ENCODE peak calls at places on chromosome 19, in six cellular contexts. One of them, this sample, is unnamed.

GRCh38 chr19:12140545-12141404 is 625 bp upstream of the ZNF20 start:
- DNase-seq in A549: no peak
- DNase-seq in WTC11: peak
- DNase-seq in HepG2: peak
- DNase-seq in H1: peak
- DNase-seq in endothelial cell of umbilical vein: peak
- DNase-seq in this sample: peak

GRCh38 chr19:53157601-53158000 is 1.3 kb downstream of the ZNF347 start:
- DNase-seq in A549: no peak
- DNase-seq in WTC11: peak
- DNase-seq in HepG2: no peak
- DNase-seq in H1: no peak
- DNase-seq in endothelial cell of umbilical vein: no peak
- DNase-seq in this sample: peak

GRCh38 chr19:16106121-16106520 is 5.6 kb upstream of the RAB8A start:
- DNase-seq in A549: no peak
- DNase-seq in WTC11: no peak
- DNase-seq in HepG2: no peak
- DNase-seq in H1: no peak
- DNase-seq in endothelial cell of umbilical vein: no peak
- DNase-seq in this sample: no peak

GRCh38 chr19:18262917-18263316 is 11.3 kb downstream of the IQCN start:
- DNase-seq in A549: no peak
- DNase-seq in WTC11: no peak
- DNase-seq in HepG2: no peak
- DNase-seq in H1: no peak
- DNase-seq in endothelial cell of umbilical vein: no peak
- DNase-seq in this sample: peak

GRCh38 chr19:1079566-1080111 is 12.7 kb downstream of the ARHGAP45 start:
- DNase-seq in A549: no peak
- DNase-seq in WTC11: no peak
- DNase-seq in HepG2: no peak
- DNase-seq in H1: no peak
- DNase-seq in endothelial cell of umbilical vein: no peak
- DNase-seq in this sample: no peak

GRCh38 chr19:55353803-55354697 is 469 bp downstream of the COX6B2 start:
- DNase-seq in A549: peak
- DNase-seq in WTC11: peak
- DNase-seq in HepG2: no peak
- DNase-seq in H1: no peak
- DNase-seq in endothelial cell of umbilical vein: peak
- DNase-seq in this sample: peak

GRCh38 chr19:23706657-23707056 is 19.6 kb upstream of the ZNF675 start:
- DNase-seq in A549: no peak
- DNase-seq in WTC11: no peak
- DNase-seq in HepG2: no peak
- DNase-seq in H1: no peak
- DNase-seq in endothelial cell of umbilical vein: no peak
- DNase-seq in this sample: no peak

GRCh38 chr19:18541258-18541991 is 1.9 kb downstream of the FKBP8 start:
- DNase-seq in A549: no peak
- DNase-seq in WTC11: no peak
- DNase-seq in HepG2: no peak
- DNase-seq in H1: no peak
- DNase-seq in endothelial cell of umbilical vein: no peak
- DNase-seq in this sample: no peak

GRCh38 chr19:40497214-40497613 is 30.4 kb downstream of the SPTBN4 start:
- DNase-seq in A549: no peak
- DNase-seq in WTC11: no peak
- DNase-seq in HepG2: no peak
- DNase-seq in H1: no peak
- DNase-seq in endothelial cell of umbilical vein: no peak
- DNase-seq in this sample: no peak

GRCh38 chr19:17834350-17835181 is 13.2 kb downstream of the JAK3 start:
- DNase-seq in A549: no peak
- DNase-seq in WTC11: peak
- DNase-seq in HepG2: no peak
- DNase-seq in H1: no peak
- DNase-seq in endothelial cell of umbilical vein: no peak
- DNase-seq in this sample: peak

GRCh38 chr19:4051175-4052101 is 15.3 kb downstream of the ZBTB7A start:
- DNase-seq in A549: no peak
- DNase-seq in WTC11: no peak
- DNase-seq in HepG2: peak
- DNase-seq in H1: no peak
- DNase-seq in endothelial cell of umbilical vein: no peak
- DNase-seq in this sample: no peak
- TF ChIP-seq JUN in A549: no peak
- TF ChIP-seq JUN in WTC11: no peak
- TF ChIP-seq JUN in HepG2: no peak
- TF ChIP-seq JUN in H1: no peak
- TF ChIP-seq JUN in endothelial cell of umbilical vein: no peak
- TF ChIP-seq JUN in this sample: no peak

GRCh38 chr19:7078007-7078406 is 8.5 kb downstream of the ZNF557 start:
- DNase-seq in A549: no peak
- DNase-seq in WTC11: no peak
- DNase-seq in HepG2: no peak
- DNase-seq in H1: no peak
- DNase-seq in endothelial cell of umbilical vein: no peak
- DNase-seq in this sample: no peak
- TF ChIP-seq JUN in A549: no peak
- TF ChIP-seq JUN in WTC11: no peak
- TF ChIP-seq JUN in HepG2: no peak
- TF ChIP-seq JUN in H1: no peak
- TF ChIP-seq JUN in endothelial cell of umbilical vein: no peak
- TF ChIP-seq JUN in this sample: no peak

DNA sequence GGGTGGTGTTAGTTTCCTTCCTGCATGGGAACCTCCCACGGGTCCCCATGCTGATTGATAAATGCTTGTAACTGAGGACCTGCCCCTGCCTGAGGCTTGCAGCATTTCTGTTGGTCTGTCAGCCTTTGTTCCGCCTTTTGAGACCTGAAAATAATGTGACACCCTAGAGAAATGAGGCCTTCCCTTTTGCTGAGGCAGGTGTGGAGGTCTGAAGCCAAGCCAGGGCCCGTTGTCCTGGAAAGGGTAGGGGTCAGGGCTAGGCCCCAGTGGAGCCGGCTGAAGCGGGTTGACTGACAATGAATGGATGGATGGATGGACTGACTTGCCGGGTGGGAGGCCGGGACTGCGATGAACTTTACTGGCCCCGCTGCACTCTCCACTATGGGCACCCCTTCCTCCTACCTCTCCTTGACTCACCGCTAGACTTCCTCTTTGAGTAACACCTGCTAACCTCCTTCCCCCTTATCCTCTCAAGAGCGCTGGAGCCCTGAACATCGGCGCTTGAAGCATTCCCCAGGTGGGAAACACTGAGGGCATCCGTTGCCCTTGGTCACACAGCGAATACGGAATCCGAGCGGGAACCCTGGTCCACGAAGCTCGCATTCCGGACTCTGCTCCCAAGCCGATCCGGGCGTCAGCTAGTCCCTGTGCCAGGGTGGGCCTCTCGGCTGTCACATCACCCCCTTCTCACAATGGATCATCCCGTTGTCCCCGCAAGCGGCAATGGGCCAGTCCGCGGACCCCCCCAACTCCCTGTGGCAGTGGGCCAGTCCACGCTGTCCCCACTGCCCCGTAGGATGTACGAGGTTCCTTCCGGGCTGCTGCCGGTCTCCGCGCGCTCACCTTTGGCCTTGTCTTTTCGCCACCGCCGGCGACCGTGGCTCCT is 4.4 kb downstream of the LIPE start:
- DNase-seq in A549: no peak
- DNase-seq in WTC11: peak
- DNase-seq in HepG2: peak
- DNase-seq in H1: no peak
- DNase-seq in endothelial cell of umbilical vein: no peak
- DNase-seq in this sample: no peak
- TF ChIP-seq JUN in A549: no peak
- TF ChIP-seq JUN in WTC11: peak
- TF ChIP-seq JUN in HepG2: no peak
- TF ChIP-seq JUN in H1: no peak
- TF ChIP-seq JUN in endothelial cell of umbilical vein: no peak
- TF ChIP-seq JUN in this sample: no peak

GRCh38 chr19:43318203-43318602 is 35.3 kb upstream of the CD177 start:
- DNase-seq in A549: no peak
- DNase-seq in WTC11: no peak
- DNase-seq in HepG2: no peak
- DNase-seq in H1: no peak
- DNase-seq in endothelial cell of umbilical vein: no peak
- DNase-seq in this sample: no peak
- TF ChIP-seq JUN in A549: no peak
- TF ChIP-seq JUN in WTC11: no peak
- TF ChIP-seq JUN in HepG2: no peak
- TF ChIP-seq JUN in H1: no peak
- TF ChIP-seq JUN in endothelial cell of umbilical vein: no peak
- TF ChIP-seq JUN in this sample: no peak

GRCh38 chr19:49335784-49336481 is 727 bp downstream of the CD37 start:
- DNase-seq in A549: no peak
- DNase-seq in WTC11: peak
- DNase-seq in HepG2: no peak
- DNase-seq in H1: no peak
- DNase-seq in endothelial cell of umbilical vein: no peak
- DNase-seq in this sample: no peak
- TF ChIP-seq JUN in A549: no peak
- TF ChIP-seq JUN in WTC11: no peak
- TF ChIP-seq JUN in HepG2: no peak
- TF ChIP-seq JUN in H1: no peak
- TF ChIP-seq JUN in endothelial cell of umbilical vein: no peak
- TF ChIP-seq JUN in this sample: no peak

GRCh38 chr19:5927439-5927821 is 13.4 kb downstream of the CAPS start:
- DNase-seq in A549: no peak
- DNase-seq in WTC11: no peak
- DNase-seq in HepG2: no peak
- DNase-seq in H1: no peak
- DNase-seq in endothelial cell of umbilical vein: no peak
- DNase-seq in this sample: no peak

GRCh38 chr19:5929179-5929578 is 15.1 kb downstream of the CAPS start:
- DNase-seq in A549: no peak
- DNase-seq in WTC11: no peak
- DNase-seq in HepG2: no peak
- DNase-seq in H1: no peak
- DNase-seq in endothelial cell of umbilical vein: no peak
- DNase-seq in this sample: no peak

GRCh38 chr19:5925830-5926459 is 11.9 kb downstream of the CAPS start:
- DNase-seq in A549: no peak
- DNase-seq in WTC11: no peak
- DNase-seq in HepG2: no peak
- DNase-seq in H1: no peak
- DNase-seq in endothelial cell of umbilical vein: no peak
- DNase-seq in this sample: no peak

GRCh38 chr19:5929646-5930045 is 15.6 kb downstream of the CAPS start:
- DNase-seq in A549: no peak
- DNase-seq in WTC11: no peak
- DNase-seq in HepG2: no peak
- DNase-seq in H1: no peak
- DNase-seq in endothelial cell of umbilical vein: no peak
- DNase-seq in this sample: no peak

GRCh38 chr19:5926641-5927438 is 12.8 kb downstream of the CAPS start:
- DNase-seq in A549: no peak
- DNase-seq in WTC11: no peak
- DNase-seq in HepG2: no peak
- DNase-seq in H1: no peak
- DNase-seq in endothelial cell of umbilical vein: no peak
- DNase-seq in this sample: no peak
- TF ChIP-seq JUN in A549: no peak
- TF ChIP-seq JUN in WTC11: no peak
- TF ChIP-seq JUN in HepG2: no peak
- TF ChIP-seq JUN in H1: no peak
- TF ChIP-seq JUN in endothelial cell of umbilical vein: no peak
- TF ChIP-seq JUN in this sample: no peak

GRCh38 chr19:35459414-35460082 is 11.5 kb downstream of the FFAR2 start:
- DNase-seq in A549: no peak
- DNase-seq in WTC11: no peak
- DNase-seq in HepG2: peak
- DNase-seq in H1: no peak
- DNase-seq in endothelial cell of umbilical vein: peak
- DNase-seq in this sample: no peak
- TF ChIP-seq JUN in A549: no peak
- TF ChIP-seq JUN in WTC11: no peak
- TF ChIP-seq JUN in HepG2: no peak
- TF ChIP-seq JUN in H1: no peak
- TF ChIP-seq JUN in endothelial cell of umbilical vein: no peak
- TF ChIP-seq JUN in this sample: no peak